ENCODE peak calls at places on chromosomes 7 and 10, in five cellular contexts. One of them, this sample, is unnamed.

GRCh38 chr7:15667999-15668398 is 18.5 kb downstream of the MEOX2 start:
- DNase-seq in cardiac fibroblast: no peak
- DNase-seq in substantia nigra: no peak
- DNase-seq in foreskin fibroblast: no peak
- DNase-seq in T-helper 17 cell: no peak
- DNase-seq in this sample: no peak

GRCh38 chr7:105454058-105454739 is 65.5 kb upstream of the SRPK2 start:
- DNase-seq in cardiac fibroblast: peak
- DNase-seq in T-helper 17 cell: no peak
- DNase-seq in substantia nigra: no peak
- DNase-seq in foreskin fibroblast: peak
- DNase-seq in this sample: peak

GRCh38 chr10:110502851-110503301 is 5.2 kb downstream of the DUSP5 start:
- DNase-seq in substantia nigra: no peak
- DNase-seq in cardiac fibroblast: peak
- DNase-seq in T-helper 17 cell: no peak
- DNase-seq in foreskin fibroblast: no peak
- DNase-seq in this sample: no peak

GRCh38 chr7:2717293-2717904 is 29.4 kb downstream of the AMZ1 start:
- DNase-seq in cardiac fibroblast: peak
- DNase-seq in T-helper 17 cell: no peak
- DNase-seq in substantia nigra: no peak
- DNase-seq in foreskin fibroblast: no peak
- DNase-seq in this sample: no peak

GRCh38 chr7:147670759-147671158 is 919.8 kb upstream of the C7orf33 start:
- DNase-seq in T-helper 17 cell: no peak
- DNase-seq in substantia nigra: no peak
- DNase-seq in cardiac fibroblast: no peak
- DNase-seq in foreskin fibroblast: no peak
- DNase-seq in this sample: no peak

GRCh38 chr10:100333821-100334469 is 3.9 kb upstream of the PKD2L1 start:
- DNase-seq in foreskin fibroblast: no peak
- DNase-seq in cardiac fibroblast: peak
- DNase-seq in T-helper 17 cell: no peak
- DNase-seq in substantia nigra: no peak
- DNase-seq in this sample: no peak

GRCh38 chr10:125038637-125039036 is 96.7 kb downstream of the ZRANB1 start:
- DNase-seq in T-helper 17 cell: no peak
- DNase-seq in substantia nigra: no peak
- DNase-seq in cardiac fibroblast: no peak
- DNase-seq in foreskin fibroblast: no peak
- DNase-seq in this sample: no peak

GRCh38 chr7:81036041-81036440 is 117.2 kb upstream of the SEMA3C start:
- DNase-seq in foreskin fibroblast: no peak
- DNase-seq in T-helper 17 cell: no peak
- DNase-seq in substantia nigra: no peak
- DNase-seq in cardiac fibroblast: peak
- DNase-seq in this sample: no peak

GRCh38 chr7:134694299-134694698 is 47.6 kb downstream of the BPGM start:
- DNase-seq in substantia nigra: no peak
- DNase-seq in foreskin fibroblast: no peak
- DNase-seq in cardiac fibroblast: no peak
- DNase-seq in T-helper 17 cell: no peak
- DNase-seq in this sample: no peak

GRCh38 chr10:5317547-5318107 is 47.1 kb upstream of the UCN3 start:
- DNase-seq in cardiac fibroblast: peak
- DNase-seq in T-helper 17 cell: peak
- DNase-seq in substantia nigra: no peak
- DNase-seq in foreskin fibroblast: no peak
- DNase-seq in this sample: peak

GRCh38 chr7:137146552-137146961 is 197.0 kb downstream of the PTN start:
- DNase-seq in substantia nigra: no peak
- DNase-seq in foreskin fibroblast: peak
- DNase-seq in T-helper 17 cell: no peak
- DNase-seq in cardiac fibroblast: peak
- DNase-seq in this sample: peak

GRCh38 chr7:100342761-100343160 is 15.2 kb upstream of the PILRB start:
- DNase-seq in cardiac fibroblast: no peak
- DNase-seq in T-helper 17 cell: no peak
- DNase-seq in foreskin fibroblast: no peak
- DNase-seq in substantia nigra: no peak
- DNase-seq in this sample: no peak

GRCh38 chr7:149489391-149490024 is 8.1 kb downstream of the ZNF746 start:
- DNase-seq in substantia nigra: no peak
- DNase-seq in cardiac fibroblast: no peak
- DNase-seq in foreskin fibroblast: no peak
- DNase-seq in T-helper 17 cell: no peak
- DNase-seq in this sample: no peak

GRCh38 chr7:115475206-115475605 is 553.3 kb downstream of the MDFIC start:
- DNase-seq in substantia nigra: no peak
- DNase-seq in T-helper 17 cell: no peak
- DNase-seq in cardiac fibroblast: no peak
- DNase-seq in foreskin fibroblast: no peak
- DNase-seq in this sample: no peak

GRCh38 chr7:150324366-150324961 is 1.1 kb upstream of the ACTR3C start:
- DNase-seq in T-helper 17 cell: no peak
- DNase-seq in substantia nigra: no peak
- DNase-seq in cardiac fibroblast: no peak
- DNase-seq in foreskin fibroblast: no peak
- DNase-seq in this sample: no peak

GRCh38 chr7:78607099-78607498 is 808.5 kb downstream of the PHTF2 start:
- DNase-seq in T-helper 17 cell: no peak
- DNase-seq in foreskin fibroblast: no peak
- DNase-seq in cardiac fibroblast: peak
- DNase-seq in substantia nigra: no peak
- DNase-seq in this sample: no peak

GRCh38 chr10:132977807-132978206 is 35.4 kb upstream of the CFAP46 start:
- DNase-seq in T-helper 17 cell: no peak
- DNase-seq in substantia nigra: no peak
- DNase-seq in cardiac fibroblast: no peak
- DNase-seq in foreskin fibroblast: no peak
- DNase-seq in this sample: no peak

GRCh38 chr10:120517881-120518484 is 61.0 kb downstream of the PLPP4 start:
- DNase-seq in T-helper 17 cell: no peak
- DNase-seq in foreskin fibroblast: no peak
- DNase-seq in substantia nigra: no peak
- DNase-seq in cardiac fibroblast: no peak
- DNase-seq in this sample: no peak

GRCh38 chr10:61973923-61974322 is 72.4 kb downstream of the ARID5B start:
- DNase-seq in cardiac fibroblast: peak
- DNase-seq in foreskin fibroblast: no peak
- DNase-seq in T-helper 17 cell: no peak
- DNase-seq in substantia nigra: no peak
- DNase-seq in this sample: no peak

GRCh38 chr10:107919626-107920235 is 755.2 kb upstream of the SORCS1 start:
- DNase-seq in substantia nigra: no peak
- DNase-seq in T-helper 17 cell: no peak
- DNase-seq in foreskin fibroblast: no peak
- DNase-seq in cardiac fibroblast: no peak
- DNase-seq in this sample: no peak

GRCh38 chr10:29746080-29746797 is 111.5 kb upstream of the SVIL start:
- DNase-seq in T-helper 17 cell: no peak
- DNase-seq in cardiac fibroblast: peak
- DNase-seq in foreskin fibroblast: peak
- DNase-seq in substantia nigra: no peak
- DNase-seq in this sample: no peak

GRCh38 chr7:151038951-151039849 is 9.1 kb upstream of the ASIC3 start:
- DNase-seq in foreskin fibroblast: peak
- DNase-seq in T-helper 17 cell: peak
- DNase-seq in substantia nigra: no peak
- DNase-seq in cardiac fibroblast: peak
- DNase-seq in this sample: peak

GRCh38 chr7:24336461-24336860 is 52.5 kb downstream of the NPY start:
- DNase-seq in substantia nigra: no peak
- DNase-seq in T-helper 17 cell: no peak
- DNase-seq in cardiac fibroblast: no peak
- DNase-seq in foreskin fibroblast: no peak
- DNase-seq in this sample: no peak

GRCh38 chr10:5168897-5169296 is 16.1 kb downstream of the AKR1C8 start:
- DNase-seq in cardiac fibroblast: no peak
- DNase-seq in foreskin fibroblast: no peak
- DNase-seq in substantia nigra: no peak
- DNase-seq in T-helper 17 cell: no peak
- DNase-seq in this sample: no peak

GRCh38 chr7:84629640-84630318 is 435.2 kb upstream of the SEMA3A start:
- DNase-seq in substantia nigra: no peak
- DNase-seq in T-helper 17 cell: no peak
- DNase-seq in foreskin fibroblast: no peak
- DNase-seq in cardiac fibroblast: no peak
- DNase-seq in this sample: no peak